ENCODE peak calls at places on chromosome 4, in seven cellular contexts. One of them, this sample, is unnamed.

GRCh38 chr4:125704726-125705125 is 390.0 kb downstream of the FAT4 start:
- DNase-seq in SK-N-SH: no peak
- DNase-seq in esophagus muscularis mucosa: no peak
- DNase-seq in HCT116: no peak
- DNase-seq in suprapubic skin: no peak
- DNase-seq in breast epithelium: no peak
- DNase-seq in transverse colon: no peak
- DNase-seq in this sample: no peak

GRCh38 chr4:73438048-73438447 is 2.0 kb downstream of the AFP start:
- DNase-seq in SK-N-SH: no peak
- DNase-seq in esophagus muscularis mucosa: no peak
- DNase-seq in HCT116: no peak
- DNase-seq in suprapubic skin: no peak
- DNase-seq in breast epithelium: no peak
- DNase-seq in transverse colon: no peak
- DNase-seq in this sample: no peak

GRCh38 chr4:1043658-1044468 is 32.4 kb downstream of the FGFRL1 start:
- DNase-seq in SK-N-SH: no peak
- DNase-seq in esophagus muscularis mucosa: peak; percentile 97
- DNase-seq in HCT116: peak; percentile 93
- DNase-seq in suprapubic skin: peak; percentile 95
- DNase-seq in breast epithelium: peak; percentile 77
- DNase-seq in transverse colon: peak; percentile 76
- DNase-seq in this sample: peak; percentile 97

GRCh38 chr4:113952452-113953029 is 26.9 kb downstream of the ARSJ start:
- DNase-seq in SK-N-SH: peak; percentile 22
- DNase-seq in esophagus muscularis mucosa: no peak
- DNase-seq in HCT116: peak; percentile 64
- DNase-seq in suprapubic skin: no peak
- DNase-seq in breast epithelium: no peak
- DNase-seq in transverse colon: no peak
- DNase-seq in this sample: no peak

GRCh38 chr4:145909331-145909730 is 29.3 kb downstream of the ZNF827 start:
- DNase-seq in SK-N-SH: peak; percentile 20
- DNase-seq in esophagus muscularis mucosa: no peak
- DNase-seq in HCT116: no peak
- DNase-seq in suprapubic skin: no peak
- DNase-seq in breast epithelium: no peak
- DNase-seq in transverse colon: peak; percentile 89
- DNase-seq in this sample: peak; percentile 92

GRCh38 chr4:170853422-170854021 is 763.8 kb upstream of the AADAT start:
- DNase-seq in SK-N-SH: peak; percentile 33
- DNase-seq in esophagus muscularis mucosa: no peak
- DNase-seq in HCT116: peak; percentile 48
- DNase-seq in suprapubic skin: no peak
- DNase-seq in breast epithelium: peak; percentile 52
- DNase-seq in transverse colon: peak; percentile 49
- DNase-seq in this sample: no peak

GRCh38 chr4:87530868-87531267 is 1.7 kb upstream of the SPARCL1 start:
- DNase-seq in SK-N-SH: no peak
- DNase-seq in esophagus muscularis mucosa: peak; percentile 96
- DNase-seq in HCT116: no peak
- DNase-seq in suprapubic skin: peak; percentile 72
- DNase-seq in breast epithelium: no peak
- DNase-seq in transverse colon: peak; percentile 52
- DNase-seq in this sample: peak; percentile 95

GRCh38 chr4:41692717-41693345 is 55.7 kb downstream of the PHOX2B start:
- DNase-seq in SK-N-SH: peak; percentile 45
- DNase-seq in esophagus muscularis mucosa: no peak
- DNase-seq in HCT116: peak; percentile 46
- DNase-seq in suprapubic skin: no peak
- DNase-seq in breast epithelium: no peak
- DNase-seq in transverse colon: peak; percentile 46
- DNase-seq in this sample: peak; percentile 63

GRCh38 chr4:14165253-14165942 is 537.9 kb upstream of the BOD1L1 start:
- DNase-seq in SK-N-SH: no peak
- DNase-seq in esophagus muscularis mucosa: no peak
- DNase-seq in HCT116: no peak
- DNase-seq in suprapubic skin: no peak
- DNase-seq in breast epithelium: no peak
- DNase-seq in transverse colon: peak; percentile 26
- DNase-seq in this sample: no peak

GRCh38 chr4:150573534-150573933 is 8.4 kb upstream of the MAB21L2 start:
- DNase-seq in SK-N-SH: no peak
- DNase-seq in esophagus muscularis mucosa: no peak
- DNase-seq in HCT116: no peak
- DNase-seq in suprapubic skin: no peak
- DNase-seq in breast epithelium: no peak
- DNase-seq in transverse colon: no peak
- DNase-seq in this sample: no peak

GRCh38 chr4:74317616-74318256 is 9.5 kb downstream of the EPGN start:
- DNase-seq in SK-N-SH: no peak
- DNase-seq in esophagus muscularis mucosa: no peak
- DNase-seq in HCT116: no peak
- DNase-seq in suprapubic skin: no peak
- DNase-seq in breast epithelium: no peak
- DNase-seq in transverse colon: no peak
- DNase-seq in this sample: no peak

GRCh38 chr4:2318885-2319284 is 57.0 kb upstream of the MXD4 start:
- DNase-seq in SK-N-SH: no peak
- DNase-seq in esophagus muscularis mucosa: peak; percentile 37
- DNase-seq in HCT116: no peak
- DNase-seq in suprapubic skin: no peak
- DNase-seq in breast epithelium: no peak
- DNase-seq in transverse colon: no peak
- DNase-seq in this sample: no peak

GRCh38 chr4:93835929-93836328 is 7.4 kb downstream of the ATOH1 start:
- DNase-seq in SK-N-SH: no peak
- DNase-seq in esophagus muscularis mucosa: no peak
- DNase-seq in HCT116: no peak
- DNase-seq in suprapubic skin: no peak
- DNase-seq in breast epithelium: no peak
- DNase-seq in transverse colon: no peak
- DNase-seq in this sample: no peak

GRCh38 chr4:85548116-85548515 is 73.2 kb downstream of the ARHGAP24 start:
- DNase-seq in SK-N-SH: peak; percentile 6
- DNase-seq in esophagus muscularis mucosa: no peak
- DNase-seq in HCT116: no peak
- DNase-seq in suprapubic skin: no peak
- DNase-seq in breast epithelium: no peak
- DNase-seq in transverse colon: no peak
- DNase-seq in this sample: no peak

GRCh38 chr4:113086172-113086695 is 36.8 kb downstream of the ANK2 start:
- DNase-seq in SK-N-SH: no peak
- DNase-seq in esophagus muscularis mucosa: no peak
- DNase-seq in HCT116: no peak
- DNase-seq in suprapubic skin: no peak
- DNase-seq in breast epithelium: no peak
- DNase-seq in transverse colon: no peak
- DNase-seq in this sample: no peak

GRCh38 chr4:89712141-89712540 is 124.8 kb downstream of the SNCA start:
- DNase-seq in SK-N-SH: peak; percentile 20
- DNase-seq in esophagus muscularis mucosa: no peak
- DNase-seq in HCT116: no peak
- DNase-seq in suprapubic skin: no peak
- DNase-seq in breast epithelium: no peak
- DNase-seq in transverse colon: no peak
- DNase-seq in this sample: no peak

GRCh38 chr4:14880805-14881204 is 121.5 kb upstream of the CPEB2 start:
- DNase-seq in SK-N-SH: no peak
- DNase-seq in esophagus muscularis mucosa: no peak
- DNase-seq in HCT116: no peak
- DNase-seq in suprapubic skin: no peak
- DNase-seq in breast epithelium: no peak
- DNase-seq in transverse colon: no peak
- DNase-seq in this sample: no peak

GRCh38 chr4:55851885-55852284 is 1.6 kb upstream of the EXOC1 start:
- DNase-seq in SK-N-SH: no peak
- DNase-seq in esophagus muscularis mucosa: no peak
- DNase-seq in HCT116: no peak
- DNase-seq in suprapubic skin: no peak
- DNase-seq in breast epithelium: no peak
- DNase-seq in transverse colon: peak; percentile 22
- DNase-seq in this sample: no peak

GRCh38 chr4:136241221-136241986 is 1290.9 kb downstream of the PCDH18 start:
- DNase-seq in SK-N-SH: no peak
- DNase-seq in esophagus muscularis mucosa: no peak
- DNase-seq in HCT116: no peak
- DNase-seq in suprapubic skin: no peak
- DNase-seq in breast epithelium: no peak
- DNase-seq in transverse colon: no peak
- DNase-seq in this sample: no peak

GRCh38 chr4:79831119-79831528 is 241.9 kb downstream of the ANTXR2 start:
- DNase-seq in SK-N-SH: peak; percentile 37
- DNase-seq in esophagus muscularis mucosa: no peak
- DNase-seq in HCT116: no peak
- DNase-seq in suprapubic skin: no peak
- DNase-seq in breast epithelium: no peak
- DNase-seq in transverse colon: no peak
- DNase-seq in this sample: no peak
- TF ChIP-seq POLR2AphosphoS5 in SK-N-SH: no peak
- TF ChIP-seq POLR2AphosphoS5 in esophagus muscularis mucosa: no peak
- TF ChIP-seq POLR2AphosphoS5 in HCT116: no peak
- TF ChIP-seq POLR2AphosphoS5 in suprapubic skin: no peak
- TF ChIP-seq POLR2AphosphoS5 in breast epithelium: no peak
- TF ChIP-seq POLR2AphosphoS5 in transverse colon: no peak
- TF ChIP-seq POLR2AphosphoS5 in this sample: no peak

GRCh38 chr4:132707955-132708354 is 441.1 kb upstream of the PCDH10 start:
- DNase-seq in SK-N-SH: no peak
- DNase-seq in esophagus muscularis mucosa: no peak
- DNase-seq in HCT116: no peak
- DNase-seq in suprapubic skin: no peak
- DNase-seq in breast epithelium: no peak
- DNase-seq in transverse colon: no peak
- DNase-seq in this sample: no peak
- H3K9me3 ChIP-seq in SK-N-SH: no peaks in the 10 kb centered on the region
- H3K9me3 ChIP-seq in esophagus muscularis mucosa: no peaks in the 10 kb centered on the region
- H3K9me3 ChIP-seq in HCT116: no peaks in the 10 kb centered on the region
- H3K9me3 ChIP-seq in suprapubic skin: no peaks in the 10 kb centered on the region
- H3K9me3 ChIP-seq in breast epithelium: no peaks in the 10 kb centered on the region
- H3K9me3 ChIP-seq in transverse colon: no peaks in the 10 kb centered on the region
- H3K9me3 ChIP-seq in this sample: no peaks in the 10 kb centered on the region

GRCh38 chr4:83323136-83323535 is 11.5 kb downstream of the HPSE start:
- DNase-seq in SK-N-SH: no peak
- DNase-seq in esophagus muscularis mucosa: peak; percentile 70
- DNase-seq in HCT116: no peak
- DNase-seq in suprapubic skin: no peak
- DNase-seq in breast epithelium: no peak
- DNase-seq in transverse colon: no peak
- DNase-seq in this sample: no peak

GRCh38 chr4:83329521-83330105 is 5.0 kb downstream of the HPSE start:
- DNase-seq in SK-N-SH: no peak
- DNase-seq in esophagus muscularis mucosa: no peak
- DNase-seq in HCT116: no peak
- DNase-seq in suprapubic skin: no peak
- DNase-seq in breast epithelium: no peak
- DNase-seq in transverse colon: no peak
- DNase-seq in this sample: no peak

GRCh38 chr4:83326546-83326945 is 8.1 kb downstream of the HPSE start:
- DNase-seq in SK-N-SH: no peak
- DNase-seq in esophagus muscularis mucosa: no peak
- DNase-seq in HCT116: no peak
- DNase-seq in suprapubic skin: no peak
- DNase-seq in breast epithelium: no peak
- DNase-seq in transverse colon: no peak
- DNase-seq in this sample: no peak

GRCh38 chr4:83331959-83332358 is 2.7 kb downstream of the HPSE start:
- DNase-seq in SK-N-SH: no peak
- DNase-seq in esophagus muscularis mucosa: no peak
- DNase-seq in HCT116: no peak
- DNase-seq in suprapubic skin: no peak
- DNase-seq in breast epithelium: no peak
- DNase-seq in transverse colon: no peak
- DNase-seq in this sample: no peak

GRCh38 chr4:83328486-83328885 is 6.2 kb downstream of the HPSE start:
- DNase-seq in SK-N-SH: no peak
- DNase-seq in esophagus muscularis mucosa: no peak
- DNase-seq in HCT116: no peak
- DNase-seq in suprapubic skin: no peak
- DNase-seq in breast epithelium: no peak
- DNase-seq in transverse colon: no peak
- DNase-seq in this sample: no peak
- TF ChIP-seq CTCF in SK-N-SH: peak; percentile 25
- TF ChIP-seq CTCF in esophagus muscularis mucosa: no peak
- TF ChIP-seq CTCF in HCT116: peak; percentile 26
- TF ChIP-seq CTCF in suprapubic skin: no peak
- TF ChIP-seq CTCF in breast epithelium: no peak
- TF ChIP-seq CTCF in transverse colon: no peak
- TF ChIP-seq CTCF in this sample: no peak

GRCh38 chr4:184328022-184328736 is 110.5 kb upstream of the ENPP6 start:
- DNase-seq in SK-N-SH: no peak
- DNase-seq in esophagus muscularis mucosa: no peak
- DNase-seq in HCT116: no peak
- DNase-seq in suprapubic skin: no peak
- DNase-seq in breast epithelium: no peak
- DNase-seq in transverse colon: no peak
- DNase-seq in this sample: no peak
- TF ChIP-seq POLR2AphosphoS5 in SK-N-SH: no peak
- TF ChIP-seq POLR2AphosphoS5 in esophagus muscularis mucosa: no peak
- TF ChIP-seq POLR2AphosphoS5 in HCT116: no peak
- TF ChIP-seq POLR2AphosphoS5 in suprapubic skin: no peak
- TF ChIP-seq POLR2AphosphoS5 in breast epithelium: no peak
- TF ChIP-seq POLR2AphosphoS5 in transverse colon: no peak
- TF ChIP-seq POLR2AphosphoS5 in this sample: no peak